ENCODE peak calls at places on chromosomes 6 and 20, in nine cellular contexts. B is activated T-cell treated with anti-CD3 and anti-CD28 coated beads, Interleukin-2, amount 50 U/mL, for 48 hours; M is left ventricle myocardium superior; Q is MG63; E is PC-3; O is effector memory CD4-positive, alpha-beta T cell; X is fibroblast of mammary gland; V is NCI-H1105; L is iPS-NIHi11. G is an unnamed sample.

GRCh38 chr20:40743172-40743775 is 54.2 kb upstream of the MAFB start:
- DNase-seq in X (no peak), O (no peak), M (no peak), L (no peak), E (no peak), Q (no peak), V (no peak), B (no peak), G (no peak)

GRCh38 chr6:70225052-70225451 is 77.8 kb downstream of the COL9A1 start:
- DNase-seq in O (no peak), Q (no peak), B (no peak), M (no peak), L (no peak), E (no peak), V (no peak), X (no peak), G (no peak)

GRCh38 chr6:135936606-135937005 is 85.1 kb downstream of the PDE7B start:
- DNase-seq in Q (peak; percentile 74), L (no peak), X (peak; percentile 99), B (no peak), V (no peak), O (no peak), E (peak; percentile 96), M (no peak), G (no peak)

GRCh38 chr20:59560588-59561227 is 43.6 kb upstream of the PHACTR3 start:
- DNase-seq in O (no peak), B (no peak), M (no peak), Q (no peak), E (peak; percentile 42), V (peak; percentile 24), L (peak; percentile 70), X (peak; percentile 23), G (no peak)

GRCh38 chr6:48765352-48765961 is 654.5 kb upstream of the PTCHD4 start:
- DNase-seq in B (no peak), L (peak; percentile 64), X (peak; percentile 80), M (no peak), E (peak; percentile 87), V (peak; percentile 57), O (no peak), Q (peak; percentile 43), G (peak; percentile 30)

GRCh38 chr6:151067684-151068596 is 171.8 kb upstream of the AKAP12 start:
- DNase-seq in O (no peak), X (peak; percentile 99), V (peak; percentile 11), M (peak; percentile 73), Q (peak; percentile 97), B (no peak), L (no peak), E (peak; percentile 97), G (peak; percentile 41)

GRCh38 chr6:100230115-100230975 is 234.4 kb downstream of the SIM1 start:
- DNase-seq in M (no peak), E (no peak), Q (no peak), B (no peak), O (no peak), V (no peak), L (no peak), X (no peak), G (no peak)

GRCh38 chr20:37846573-37846972 is 56.4 kb upstream of the VSTM2L start:
- DNase-seq in O (no peak), V (peak; percentile 84), B (no peak), M (no peak), X (no peak), L (peak; percentile 53), Q (no peak), E (no peak), G (no peak)

GRCh38 chr20:3927486-3928291 is 38.5 kb downstream of the PANK2 start:
- DNase-seq in E (no peak), B (no peak), M (no peak), L (no peak), O (no peak), X (peak; percentile 71), Q (no peak), V (peak; percentile 77), G (peak; percentile 55)

GRCh38 chr6:1552296-1552761 is 57.4 kb upstream of the FOXC1 start:
- DNase-seq in X (peak; percentile 69), V (no peak), L (peak; percentile 70), M (no peak), Q (no peak), B (no peak), E (peak; percentile 54), O (no peak), G (no peak)

GRCh38 chr20:47351643-47352331 is 4.7 kb downstream of the ZMYND8 start:
- DNase-seq in L (no peak), M (no peak), O (no peak), B (no peak), X (no peak), Q (no peak), E (no peak), V (peak; percentile 54), G (no peak)

GRCh38 chr6:15953152-15953880 is 175.6 kb upstream of the MYLIP start:
- DNase-seq in Q (no peak), L (no peak), M (no peak), V (no peak), X (peak; percentile 24), B (no peak), E (no peak), O (no peak), G (no peak)

GRCh38 chr6:75429304-75429703 is 64.3 kb downstream of the FILIP1 start:
- DNase-seq in X (no peak), Q (no peak), B (no peak), L (no peak), V (no peak), O (no peak), E (no peak), M (no peak), G (no peak)

GRCh38 chr6:107105511-107106116 is 9.7 kb downstream of the BEND3 start:
- DNase-seq in E (no peak), Q (no peak), M (no peak), X (no peak), L (no peak), B (no peak), V (no peak), O (no peak), G (no peak)

GRCh38 chr6:94350833-94351232 is 931.5 kb upstream of the EPHA7 start:
- DNase-seq in E (no peak), X (no peak), L (no peak), M (no peak), Q (no peak), B (no peak), O (no peak), V (no peak), G (no peak)

GRCh38 chr6:17851001-17851719 is 136.3 kb downstream of the KIF13A start:
- DNase-seq in Q (peak; percentile 41), M (no peak), E (peak; percentile 90), X (peak; percentile 18), O (no peak), L (no peak), V (no peak), B (no peak), G (no peak)

G was measured in lung.